ENCODE peak calls at places on chromosome 21, in eight cellular contexts. V is iris pigment epithelial cell, C is GM20000, F is left ventricle myocardium inferior, P is dermis blood vessel endothelial cell, H is ACHN, L is Calu3, M is BJ. W is an unnamed sample.

GRCh38 chr21:37700641-37701202 is 215.5 kb downstream of the KCNJ6 start:
- DNase-seq in F (no peak), H (peak), P (peak), V (peak), M (no peak), C (peak), L (peak), W (peak)

GRCh38 chr21:35593000-35593502 is 467.3 kb downstream of the SETD4 start:
- DNase-seq in C (no peak), L (no peak), P (no peak), V (peak), M (no peak), H (no peak), F (no peak), W (peak)

GRCh38 chr21:28608646-28609045 is 384.0 kb downstream of the LTN1 start:
- DNase-seq in C (no peak), L (no peak), H (no peak), P (no peak), M (no peak), F (no peak), V (no peak), W (peak)

GRCh38 chr21:37710555-37711293 is 205.5 kb downstream of the KCNJ6 start:
- DNase-seq in P (no peak), C (no peak), L (no peak), V (peak), F (no peak), M (no peak), H (no peak), W (peak)

GRCh38 chr21:45299026-45299863 is 11.6 kb upstream of the POFUT2 start:
- DNase-seq in C (no peak), P (no peak), H (no peak), L (no peak), F (peak), M (no peak), V (peak), W (no peak)

GRCh38 chr21:33644383-33645074 is 2.2 kb downstream of the ITSN1 start:
- DNase-seq in P (peak), M (peak), F (no peak), L (no peak), V (peak), H (no peak), C (no peak), W (peak)

GRCh38 chr21:22575165-22575584 is 1577.0 kb downstream of the NCAM2 start:
- DNase-seq in H (peak), P (peak), M (no peak), C (no peak), F (no peak), L (no peak), V (peak), W (no peak)

GRCh38 chr21:42764443-42764760 is 111.0 kb downstream of the PDE9A start:
- DNase-seq in H (no peak), P (no peak), M (no peak), F (no peak), V (no peak), L (no peak), C (no peak), W (no peak)

GRCh38 chr21:31700040-31700439 is 31.9 kb downstream of the SCAF4 start:
- DNase-seq in V (no peak), C (no peak), P (no peak), M (no peak), H (no peak), F (no peak), L (no peak), W (no peak)

GRCh38 chr21:32476661-32477423 is 64.3 kb downstream of the EVA1C start:
- DNase-seq in C (no peak), H (no peak), F (no peak), L (no peak), V (no peak), P (no peak), M (no peak), W (no peak)